ENCODE peak calls at places on chromosomes 13 and 19, in four cellular contexts. I, S, M and A are unnamed samples.

GRCh38 chr13:33016414-33017409 is at the start of gene KL:
- DNase-seq in M (peak; percentile 25), I (no peak), S (peak; percentile 47), A (no peak)

GRCh38 chr19:35140898-35141626 is 2.0 kb upstream of the FXYD7 start:
- DNase-seq in I (peak; percentile 85), M (peak; percentile 98), S (peak; percentile 98), A (peak; percentile 91)

GRCh38 chr13:30796833-30797601 is 61.7 kb downstream of the ALOX5AP start:
- DNase-seq in I (peak; percentile 39), M (peak; percentile 51), S (no peak), A (no peak)

GRCh38 chr13:23470706-23471610 is 37.5 kb upstream of the SACS start:
- DNase-seq in S (no peak), I (no peak), M (no peak), A (no peak)

GRCh38 chr13:28474491-28475134 is 20.3 kb downstream of the FLT1 start:
- DNase-seq in S (no peak), I (no peak), M (no peak), A (no peak)

GRCh38 chr13:63005625-63006024 is 1590.0 kb upstream of the PCDH20 start:
- DNase-seq in S (no peak), M (no peak), I (no peak), A (no peak)

GRCh38 chr19:40567750-40568494 is 8.8 kb upstream of the SHKBP1 start:
- DNase-seq in I (no peak), S (peak; percentile 53), M (no peak), A (no peak)

GRCh38 chr19:7355151-7355845 is 6.6 kb downstream of the ARHGEF18 start:
- DNase-seq in I (no peak), M (no peak), S (no peak), A (no peak)

GRCh38 chr19:2424686-2425621 is 2.4 kb downstream of the TIMM13 start:
- DNase-seq in I (peak; percentile 66), M (no peak), S (peak; percentile 83), A (no peak)

GRCh38 chr19:41870401-41870873 is 6.6 kb upstream of the CD79A start:
- DNase-seq in S (no peak), I (peak; percentile 24), M (peak; percentile 52), A (no peak)

GRCh38 chr19:33098023-33098652 is 17.2 kb downstream of the GPATCH1 start:
- DNase-seq in I (no peak), M (no peak), S (no peak), A (no peak)

GRCh38 chr13:28012383-28012782 is 23.9 kb upstream of the URAD start:
- DNase-seq in I (no peak), M (no peak), S (no peak), A (no peak)

GRCh38 chr19:22783651-22784050 is 300 bp downstream of the ZNF99 start:
- DNase-seq in I (no peak), S (no peak), M (no peak), A (no peak)